ENCODE peak calls at places on chromosomes 6 and 20, in eight cellular contexts. C is brain microvascular endothelial cell, N is AG09319, R is ovary, E is fibroblast of mammary gland, V is upper lobe of left lung, F is HFFc6, B is OCI-LY7. I is an unnamed sample.

GRCh38 chr20:48489656-48490055 is 338.1 kb downstream of the PREX1 start:
- DNase-seq in F (no peak), N (no peak), E (no peak), C (no peak), V (no peak), R (no peak), B (no peak), I (no peak)

GRCh38 chr6:132259070-132259469 is 142.2 kb downstream of the MOXD1 start:
- DNase-seq in B (peak), V (no peak), F (peak), N (no peak), R (no peak), C (peak), E (peak), I (no peak)

GRCh38 chr6:4320860-4321259 is 185.5 kb upstream of the ECI2 start:
- DNase-seq in N (peak), R (no peak), C (peak), F (peak), E (peak), B (no peak), V (no peak), I (no peak)

GRCh38 chr6:93059911-93060310 is 359.4 kb downstream of the EPHA7 start:
- DNase-seq in F (no peak), B (no peak), N (no peak), C (no peak), E (no peak), V (no peak), R (no peak), I (no peak)

GRCh38 chr6:128323011-128323410 is 197.4 kb downstream of the PTPRK start:
- DNase-seq in V (no peak), B (no peak), E (no peak), F (no peak), N (no peak), R (no peak), C (no peak), I (no peak)

GRCh38 chr6:18634912-18635311 is 247.8 kb downstream of the RNF144B start:
- DNase-seq in C (no peak), E (no peak), B (no peak), V (no peak), F (no peak), N (no peak), R (no peak), I (no peak)

GRCh38 chr6:150494236-150494635 is 105.4 kb upstream of the PLEKHG1 start:
- DNase-seq in N (no peak), C (no peak), F (no peak), V (no peak), R (no peak), E (peak), B (no peak), I (no peak)

GRCh38 chr6:80767808-80768207 is 661.3 kb downstream of the BCKDHB start:
- DNase-seq in V (no peak), R (no peak), C (peak), N (peak), E (peak), B (no peak), F (peak), I (no peak)

GRCh38 chr6:159655409-159655988 is 37.5 kb downstream of the SOD2 start:
- DNase-seq in N (no peak), E (no peak), V (no peak), F (no peak), C (no peak), B (no peak), R (no peak), I (no peak)

GRCh38 chr20:49747707-49748524 is 34.2 kb upstream of the B4GALT5 start:
- DNase-seq in N (peak), R (peak), C (peak), E (peak), B (no peak), F (no peak), V (peak), I (no peak)

GRCh38 chr6:18330548-18331066 is 56.5 kb upstream of the RNF144B start:
- DNase-seq in B (peak), N (no peak), C (no peak), F (no peak), R (no peak), V (no peak), E (no peak), I (peak)

GRCh38 chr6:27297857-27298730 is 14.0 kb downstream of the POM121L2 start:
- DNase-seq in E (peak), B (no peak), R (no peak), V (no peak), F (peak), N (no peak), C (peak), I (no peak)

GRCh38 chr20:40493551-40493950 is 195.5 kb downstream of the MAFB start:
- DNase-seq in B (no peak), V (no peak), F (no peak), C (peak), E (peak), R (no peak), N (no peak), I (no peak)

GRCh38 chr6:125804264-125804663 is 13.5 kb downstream of the NCOA7 start:
- DNase-seq in N (no peak), V (no peak), C (no peak), R (no peak), E (no peak), F (no peak), B (no peak), I (no peak)

GRCh38 chr6:108951351-108951953 is 103.2 kb downstream of the ARMC2 start:
- DNase-seq in F (no peak), B (no peak), R (no peak), V (peak), E (no peak), N (no peak), C (no peak), I (no peak)

GRCh38 chr6:121305957-121306607 is 28.2 kb downstream of the TBC1D32 start:
- DNase-seq in C (no peak), R (no peak), F (peak), B (peak), N (no peak), V (no peak), E (peak), I (no peak)

GRCh38 chr6:33344771-33345697 is 27.5 kb upstream of the ZBTB22 start:
- DNase-seq in V (no peak), N (peak), E (peak), B (peak), R (peak), F (peak), C (peak), I (peak)

GRCh38 chr6:130324657-130325056 is 41.2 kb upstream of the TMEM200A start:
- DNase-seq in N (peak), V (no peak), B (no peak), C (peak), E (peak), F (peak), R (no peak), I (no peak)

GRCh38 chr6:29961966-29962365 is 19.6 kb downstream of the HLA-A start:
- DNase-seq in V (no peak), E (no peak), C (no peak), R (no peak), N (no peak), F (no peak), B (no peak), I (no peak)

GRCh38 chr6:79632580-79632979 is 1.5 kb downstream of the SH3BGRL2 start:
- DNase-seq in R (no peak), F (no peak), E (no peak), V (no peak), N (no peak), B (no peak), C (no peak), I (no peak)

GRCh38 chr6:152459245-152459644 is 177.9 kb downstream of the SYNE1 start:
- DNase-seq in B (no peak), E (no peak), C (no peak), R (no peak), F (no peak), V (no peak), N (no peak), I (no peak)

GRCh38 chr6:24988562-24988961 is 52.8 kb upstream of the RIPOR2 start:
- DNase-seq in N (no peak), R (no peak), F (no peak), E (no peak), C (no peak), V (no peak), B (no peak), I (no peak)

GRCh38 chr6:141464490-141464889 is 668.2 kb upstream of the GJE1 start:
- DNase-seq in B (peak), F (peak), V (no peak), C (peak), R (no peak), E (peak), N (no peak), I (no peak)

GRCh38 chr20:49865559-49865958 is 49.8 kb downstream of the SPATA2 start:
- DNase-seq in F (no peak), E (peak), V (no peak), B (no peak), R (no peak), C (no peak), N (peak), I (no peak)

GRCh38 chr20:45779011-45779915 is 12.4 kb downstream of the WFDC3 start:
- DNase-seq in B (no peak), V (peak), N (peak), E (peak), F (peak), R (peak), C (peak), I (no peak)

GRCh38 chr6:139655783-139656705 is 281.6 kb upstream of the CITED2 start:
- DNase-seq in N (no peak), E (no peak), B (no peak), R (no peak), F (no peak), C (no peak), V (no peak), I (no peak)

GRCh38 chr6:70241031-70241430 is 61.9 kb downstream of the COL9A1 start:
- DNase-seq in R (no peak), B (no peak), C (no peak), E (no peak), N (no peak), V (no peak), F (no peak), I (no peak)

GRCh38 chr20:62796699-62797491 is 622 bp downstream of the MRGBP start:
- DNase-seq in C (no peak), R (peak), F (no peak), N (no peak), V (peak), E (no peak), B (no peak), I (no peak)

GRCh38 chr6:70310063-70310694 is 7.3 kb upstream of the COL9A1 start:
- DNase-seq in R (no peak), B (peak), F (peak), V (no peak), E (peak), N (no peak), C (peak), I (no peak)

GRCh38 chr20:22901921-22902320 is 133.2 kb upstream of the SSTR4 start:
- DNase-seq in E (no peak), B (no peak), C (no peak), N (no peak), F (no peak), R (no peak), V (no peak), I (no peak)

GRCh38 chr6:90220273-90220672 is 76.4 kb downstream of the BACH2 start:
- DNase-seq in F (no peak), B (no peak), C (no peak), V (no peak), N (no peak), E (no peak), R (no peak), I (no peak)

GRCh38 chr6:73248192-73248898 is 14.7 kb downstream of the KHDC1 start:
- DNase-seq in N (no peak), R (no peak), B (no peak), E (no peak), C (no peak), F (no peak), V (no peak), I (no peak)

GRCh38 chr20:46139908-46140482 is 21.9 kb downstream of the CD40 start:
- DNase-seq in N (no peak), R (no peak), F (no peak), V (no peak), C (no peak), B (no peak), E (no peak), I (no peak)

GRCh38 chr6:109507490-109508072 is 24.6 kb upstream of the ZBTB24 start:
- DNase-seq in V (no peak), N (no peak), R (no peak), B (no peak), C (no peak), F (no peak), E (no peak), I (no peak)

GRCh38 chr20:38252292-38253288 is 7.9 kb downstream of the KIAA1755 start:
- DNase-seq in C (no peak), V (no peak), R (no peak), B (no peak), F (no peak), E (no peak), N (no peak), I (no peak)

GRCh38 chr6:160379464-160379863 is 31.3 kb downstream of the SLC22A3 start:
- DNase-seq in V (no peak), E (peak), R (no peak), N (peak), C (no peak), F (no peak), B (no peak), I (no peak)

GRCh38 chr20:35619196-35620095 is 3.8 kb downstream of the SPAG4 start:
- DNase-seq in F (peak), B (peak), R (peak), C (peak), E (peak), V (peak), N (peak), I (peak)

GRCh38 chr6:24125980-24126379 is at the start of gene NRSN1:
- DNase-seq in N (no peak), V (peak), E (no peak), B (no peak), F (no peak), C (no peak), R (no peak), I (no peak)

GRCh38 chr6:89944826-89945407 is 50.6 kb downstream of the GJA10 start:
- DNase-seq in F (peak), E (peak), R (no peak), B (peak), N (no peak), V (no peak), C (no peak), I (no peak)

DNA sequence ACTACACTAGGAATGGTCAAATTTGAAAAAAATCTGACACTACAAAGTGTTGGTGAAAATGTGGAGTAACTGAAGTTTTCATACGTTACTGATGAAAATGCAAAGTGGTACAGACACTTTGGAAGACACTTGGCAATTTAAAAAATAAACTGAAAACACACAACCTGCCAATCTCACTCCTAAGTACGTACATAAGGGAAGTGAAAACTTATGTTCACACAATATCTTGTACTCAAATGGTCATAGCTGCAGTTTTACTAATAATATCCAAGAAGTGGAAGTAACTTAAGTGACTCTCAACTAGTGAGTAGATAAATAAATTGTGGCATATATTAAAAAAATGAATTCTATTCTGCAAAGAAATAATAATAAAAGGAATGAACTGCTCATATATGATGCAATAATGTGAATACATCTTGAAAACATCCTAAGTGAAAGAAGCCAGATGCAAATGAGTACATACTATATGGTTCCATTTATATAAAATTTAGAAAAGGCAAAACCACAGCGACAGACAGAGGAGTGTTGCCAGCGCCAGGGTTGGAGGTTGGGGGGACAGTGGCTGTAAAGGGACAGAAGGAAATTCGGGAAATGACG is 198.2 kb downstream of the ERMARD start:
- DNase-seq in N (no peak), C (no peak), R (no peak), E (no peak), F (no peak), V (no peak), B (peak), I (no peak)
- TF ChIP-seq CTCF in N (no peak), C (no peak), R (no peak), E (no peak), F (no peak), V (no peak), B (no peak), I (no peak)

DNA sequence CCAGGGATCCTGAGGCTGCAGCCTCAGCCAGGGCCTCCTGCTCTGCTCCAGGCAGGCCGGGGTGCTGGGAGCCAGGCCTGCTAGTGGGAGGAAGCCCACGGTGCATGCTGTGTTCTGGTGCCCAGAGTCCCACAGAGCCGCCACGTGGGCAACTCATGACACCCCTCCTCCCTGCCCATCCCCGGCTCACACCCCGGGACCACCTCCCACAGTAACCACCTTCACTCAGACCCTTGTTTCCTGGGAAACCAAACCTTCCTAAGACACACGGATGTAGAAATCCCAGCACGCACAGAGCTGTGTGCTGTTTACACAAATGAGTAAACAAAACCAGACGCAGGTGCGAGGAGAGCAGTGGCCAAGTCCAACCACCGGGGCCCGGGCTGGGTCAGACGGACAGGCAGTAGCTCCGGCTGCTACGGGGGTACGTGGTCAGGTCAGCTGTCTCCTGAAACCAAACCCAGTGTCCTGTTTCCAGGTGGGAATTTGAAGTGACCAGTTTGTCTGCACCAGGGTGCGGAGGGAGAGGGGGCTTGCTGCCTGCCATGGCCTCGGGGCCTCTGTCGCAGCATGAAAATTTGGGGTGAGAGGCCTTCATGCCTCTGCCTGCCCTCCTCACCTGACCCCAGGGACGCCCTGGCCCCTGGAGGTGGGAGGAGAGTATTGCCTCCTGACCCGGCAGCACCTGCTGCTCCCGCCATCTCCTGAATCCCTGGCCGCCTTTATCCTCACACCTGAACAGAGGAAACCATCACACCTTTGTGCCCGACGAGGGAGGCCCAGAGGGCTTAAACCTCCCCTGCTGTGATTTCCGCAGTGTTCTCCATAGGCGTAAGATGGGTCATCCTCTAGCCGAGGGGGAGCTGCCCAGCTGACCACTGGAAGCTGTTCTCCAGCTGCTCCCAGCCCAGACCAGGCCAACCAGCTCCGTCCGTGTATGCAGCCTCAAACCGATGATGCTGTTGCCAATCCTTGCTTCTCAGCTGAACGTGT is 52.0 kb upstream of the SMOC2 start:
- DNase-seq in C (no peak), V (peak), E (no peak), F (no peak), N (no peak), R (peak), B (no peak), I (no peak)
- TF ChIP-seq CTCF in C (no peak), V (no peak), E (no peak), F (no peak), N (no peak), R (no peak), B (no peak), I (no peak)

GRCh38 chr6:105001063-105001462 is 44.2 kb downstream of the LIN28B start:
- DNase-seq in V (no peak), N (no peak), E (no peak), B (no peak), C (no peak), R (no peak), F (no peak), I (no peak)

GRCh38 chr6:105001906-105002305 is 45.0 kb downstream of the LIN28B start:
- DNase-seq in R (no peak), C (no peak), V (no peak), N (no peak), F (no peak), B (no peak), E (no peak), I (no peak)

DNA sequence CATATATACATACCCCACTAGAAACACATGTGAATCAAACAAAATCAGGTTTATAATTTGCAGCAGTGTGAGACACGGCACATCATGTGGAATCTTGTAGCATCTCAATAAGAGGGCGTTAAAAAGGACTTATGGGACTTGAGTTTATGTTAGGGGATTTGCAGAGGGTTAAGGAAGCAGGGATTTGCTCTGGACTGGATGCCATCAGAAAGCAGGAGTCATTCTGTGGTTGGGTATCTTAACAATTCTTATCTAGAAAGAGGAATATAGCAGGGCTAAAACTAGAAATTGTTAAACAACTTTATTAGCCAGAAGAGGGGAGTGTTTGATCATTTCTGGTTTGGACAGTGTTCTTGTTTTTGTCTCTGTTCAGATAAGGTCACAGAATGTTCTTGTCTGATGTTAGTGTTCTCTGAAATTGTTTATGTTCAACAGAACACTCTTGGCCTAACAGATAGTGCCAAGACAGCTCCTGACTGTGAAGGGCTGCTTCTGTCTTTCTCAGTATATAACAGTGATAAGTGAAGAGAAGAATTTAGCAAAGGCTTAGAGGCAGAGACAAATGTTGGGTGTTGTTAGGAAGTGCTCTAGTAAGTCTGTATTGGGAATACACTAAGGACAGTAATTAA is 39.2 kb downstream of the LIN28B start:
- DNase-seq in B (no peak), E (peak), N (no peak), F (peak), C (no peak), V (no peak), R (no peak), I (no peak)
- TF ChIP-seq CTCF in B (no peak), E (peak), N (peak), F (peak), C (no peak), V (no peak), R (no peak), I (no peak)

DNA sequence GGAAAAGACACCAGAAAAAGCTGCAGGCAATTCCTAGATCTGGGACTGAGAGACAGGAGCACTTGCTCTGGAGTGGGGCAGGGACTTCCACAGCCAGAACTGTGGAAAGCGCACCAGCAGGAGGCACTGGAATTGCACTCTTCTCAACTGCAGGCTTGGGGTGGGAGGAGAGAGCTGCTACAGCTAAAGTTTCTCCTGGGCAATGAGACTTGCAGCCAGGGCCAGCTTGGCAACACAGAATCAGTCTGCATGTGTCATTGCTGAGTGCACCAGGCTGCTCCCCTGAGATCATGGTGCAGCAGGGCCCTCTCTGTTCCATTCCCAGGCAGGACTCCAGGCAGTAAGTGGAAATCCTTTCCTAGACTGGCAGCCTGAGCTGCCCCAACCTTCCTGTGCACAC is 145.8 kb downstream of the INSM1 start:
- DNase-seq in C (no peak), R (no peak), N (no peak), F (no peak), E (no peak), B (no peak), V (no peak), I (no peak)
- TF ChIP-seq CTCF in C (no peak), R (no peak), N (no peak), F (no peak), E (no peak), B (no peak), V (no peak), I (no peak)